ENCODE peak calls at places on chromosomes 7 and 10, in nine cellular contexts. O is heart right ventricle, Y is AG10803, R is HCT116, L is IMR-90, T is brain microvascular endothelial cell, S is MCF 10A, B is astrocyte of the spinal cord, J is HFFc6. N is an unnamed sample.

GRCh38 chr10:47311193-47311899 is 10.9 kb upstream of the GDF2 start:
- DNase-seq in O (no peak), T (no peak), B (no peak), J (no peak), R (no peak), Y (no peak), L (no peak), S (no peak), N (no peak)

GRCh38 chr10:127375423-127375822 is 173.7 kb upstream of the NPS start:
- DNase-seq in Y (no peak), B (no peak), T (no peak), S (no peak), R (no peak), L (peak; percentile 57), O (no peak), J (no peak), N (no peak)

GRCh38 chr10:5942471-5942870 is 34.9 kb downstream of the IL15RA start:
- DNase-seq in Y (no peak), R (no peak), B (no peak), T (no peak), S (no peak), L (no peak), J (no peak), O (peak; percentile 65), N (no peak)

GRCh38 chr7:140402178-140402835 is 1.6 kb upstream of the RAB19 start:
- DNase-seq in S (peak; percentile 74), L (peak; percentile 76), J (peak; percentile 58), R (no peak), T (peak; percentile 48), Y (peak; percentile 76), O (no peak), B (peak; percentile 72), N (no peak)

GRCh38 chr7:40918701-40919271 is 784.0 kb downstream of the SUGCT start:
- DNase-seq in R (no peak), O (no peak), Y (peak; percentile 83), S (no peak), B (peak; percentile 79), T (peak; percentile 78), J (peak; percentile 74), L (peak; percentile 93), N (no peak)

GRCh38 chr10:89074120-89074519 is 83.5 kb downstream of the FAS start:
- DNase-seq in R (no peak), B (peak; percentile 60), T (no peak), J (no peak), O (peak; percentile 34), S (no peak), L (no peak), Y (peak; percentile 44), N (no peak)

GRCh38 chr10:49184642-49185111 is 3.5 kb downstream of the TMEM273 start:
- DNase-seq in J (no peak), O (no peak), S (no peak), T (no peak), B (no peak), R (no peak), Y (no peak), L (no peak), N (no peak)

GRCh38 chr7:159026271-159027047 is 118.2 kb downstream of the VIPR2 start:
- DNase-seq in S (no peak), L (no peak), B (peak; percentile 67), J (no peak), O (no peak), T (peak; percentile 59), R (no peak), Y (no peak), N (no peak)

GRCh38 chr10:86411281-86411841 is 44.8 kb upstream of the GRID1 start:
- DNase-seq in Y (peak; percentile 75), S (no peak), O (no peak), R (no peak), B (peak; percentile 73), J (peak; percentile 81), L (peak; percentile 86), T (peak; percentile 94), N (no peak)

GRCh38 chr7:130273081-130273699 is 6.5 kb downstream of the CPA2 start:
- DNase-seq in Y (peak; percentile 28), S (no peak), R (no peak), J (no peak), L (peak; percentile 48), B (peak; percentile 88), O (no peak), T (no peak), N (peak; percentile 82)

GRCh38 chr7:130227883-130228575 is 20.4 kb downstream of the SSMEM1 start:
- DNase-seq in R (no peak), T (no peak), S (no peak), O (no peak), L (no peak), J (no peak), B (no peak), Y (no peak), N (no peak)

GRCh38 chr10:110461088-110461487 is 36.6 kb upstream of the DUSP5 start:
- DNase-seq in O (no peak), L (no peak), B (no peak), Y (no peak), J (no peak), R (no peak), S (no peak), T (no peak), N (no peak)

GRCh38 chr7:29808075-29808786 is 1.9 kb downstream of the WIPF3 start:
- DNase-seq in J (no peak), T (no peak), O (no peak), Y (no peak), R (no peak), B (peak; percentile 14), S (no peak), L (no peak), N (no peak)

GRCh38 chr7:29806793-29807178 is 478 bp downstream of the WIPF3 start:
- DNase-seq in O (peak; percentile 27), Y (no peak), R (no peak), S (no peak), L (no peak), J (no peak), T (no peak), B (no peak), N (no peak)

GRCh38 chr7:29806131-29806792 is at the start of gene WIPF3:
- DNase-seq in S (peak; percentile 8), T (no peak), J (no peak), B (no peak), Y (no peak), L (no peak), R (peak; percentile 7), O (peak; percentile 44), N (peak; percentile 74)

GRCh38 chr7:29805031-29805430 is 1.3 kb upstream of the WIPF3 start:
- DNase-seq in O (no peak), S (no peak), R (no peak), T (no peak), J (no peak), B (no peak), Y (no peak), L (no peak), N (no peak)

DNA sequence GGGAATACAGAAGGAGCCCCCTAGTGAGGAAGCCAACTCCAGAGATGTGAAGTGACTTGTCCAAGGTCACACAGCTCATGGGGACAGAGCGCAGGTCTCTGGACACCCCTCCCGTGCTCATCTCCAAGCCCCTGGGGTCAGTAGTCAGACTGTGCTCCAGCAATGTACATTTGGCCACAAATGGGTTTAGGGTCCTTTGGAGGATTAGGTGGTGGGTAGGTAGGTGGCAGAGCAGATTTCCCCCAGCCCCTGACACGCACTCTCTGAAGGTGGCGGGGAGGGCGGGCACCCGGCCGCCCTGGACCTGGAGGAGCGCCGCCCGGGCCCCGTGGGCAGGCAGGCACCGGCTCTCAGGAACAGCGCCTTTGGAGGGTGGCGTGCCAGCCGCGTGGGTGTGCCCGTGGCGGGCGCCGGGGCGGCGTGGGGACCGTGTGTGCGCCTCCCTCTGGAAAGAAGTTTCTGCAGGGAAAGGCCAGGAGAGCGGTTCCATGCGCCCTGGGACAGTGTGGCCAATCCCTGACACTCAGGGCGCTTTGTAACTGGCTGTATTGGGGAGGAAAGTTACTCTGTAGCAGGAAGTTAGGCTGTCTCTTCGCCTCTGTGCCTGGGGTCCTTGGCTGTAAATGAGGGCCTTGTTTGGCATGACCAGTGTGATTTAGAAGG is 1.0 kb downstream of the WIPF3 start:
- DNase-seq in Y (peak; percentile 5), S (no peak), L (no peak), T (no peak), J (no peak), B (no peak), R (peak; percentile 34), O (peak; percentile 64), N (peak; percentile 50)
- TF ChIP-seq CTCF in Y (no peak), S (no peak), L (no peak), T (no peak), J (no peak), B (no peak), R (no peak), O (peak; percentile 12), N (no peak)

GRCh38 chr7:147432068-147432467 is 1158.5 kb upstream of the C7orf33 start:
- DNase-seq in J (no peak), T (peak; percentile 14), S (peak; percentile 14), L (peak; percentile 48), R (no peak), Y (peak; percentile 48), B (peak; percentile 10), O (no peak), N (peak; percentile 24)
- TF ChIP-seq CTCF in J (peak; percentile 34), T (peak; percentile 65), S (no peak), L (peak; percentile 45), R (no peak), Y (peak; percentile 58), B (peak; percentile 34), O (no peak), N (peak; percentile 40)

GRCh38 chr10:58066126-58066525 is 201.6 kb downstream of the IPMK start:
- DNase-seq in R (no peak), J (no peak), T (no peak), O (no peak), Y (no peak), L (no peak), S (no peak), B (no peak), N (no peak)
- TF ChIP-seq CTCF in R (no peak), J (no peak), T (no peak), O (no peak), Y (no peak), L (no peak), S (no peak), B (no peak), N (no peak)

GRCh38 chr10:131491195-131491594 is 179.7 kb upstream of the TCERG1L start:
- DNase-seq in O (no peak), S (no peak), Y (no peak), L (no peak), B (no peak), T (no peak), R (no peak), J (no peak), N (no peak)

GRCh38 chr10:131485732-131486131 is 174.2 kb upstream of the TCERG1L start:
- DNase-seq in B (no peak), Y (no peak), T (no peak), O (no peak), S (no peak), R (no peak), J (no peak), L (no peak), N (no peak)

GRCh38 chr10:131492211-131492610 is 180.7 kb upstream of the TCERG1L start:
- DNase-seq in R (no peak), L (no peak), B (no peak), O (no peak), T (no peak), J (no peak), S (no peak), Y (no peak), N (no peak)

DNA sequence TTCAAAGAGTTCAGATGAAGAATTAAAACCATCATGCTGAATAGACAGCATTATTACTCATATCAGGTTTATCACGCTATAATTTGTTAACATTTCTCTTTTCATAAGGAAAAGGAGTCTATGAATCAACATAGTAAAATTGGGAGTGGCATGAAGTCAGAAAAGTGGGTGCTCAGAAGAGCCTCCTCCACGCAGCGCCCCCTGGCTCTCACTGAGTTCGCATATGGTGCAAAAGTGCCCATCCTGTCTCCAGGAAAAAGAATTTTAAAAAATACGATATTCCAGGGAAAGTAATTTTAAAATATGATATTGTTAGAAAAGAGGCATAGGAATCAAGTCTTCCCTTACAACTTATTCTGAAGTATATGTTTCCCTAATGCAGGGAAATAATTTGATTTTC is 176.3 kb upstream of the TCERG1L start:
- DNase-seq in J (no peak), S (no peak), Y (no peak), B (no peak), L (no peak), T (no peak), R (no peak), O (no peak), N (no peak)
- TF ChIP-seq CTCF in J (no peak), S (no peak), Y (no peak), B (no peak), L (no peak), T (no peak), R (no peak), O (no peak), N (no peak)